ENCODE peak calls at places on chromosome X, in six cellular contexts. W is HCT116, S is A549, Q is HL-60, D is GM23338, A is HepG2. I is an unnamed sample.
A peak's percentile ranks its signal among the peaks of the same experiment; 100 is the strongest.

GRCh38 chrX:54747713-54748393 is 50.2 kb downstream of the ITIH6 start:
- DNase-seq in D (no peak), A (no peak), Q (no peak), S (no peak), W (no peak), I (no peak)

GRCh38 chrX:65406532-65406931 is 128.1 kb downstream of the LAS1L start:
- DNase-seq in A (no peak), Q (no peak), W (no peak), S (no peak), D (peak; percentile 23), I (no peak)

GRCh38 chrX:23694606-23695005 is 27.3 kb downstream of the PRDX4 start:
- DNase-seq in A (peak; percentile 39), W (peak; percentile 21), D (peak; percentile 55), Q (no peak), S (peak; percentile 77), I (peak; percentile 2)

GRCh38 chrX:3360881-3361280 is 14.4 kb upstream of the MXRA5 start:
- DNase-seq in Q (no peak), W (no peak), A (no peak), D (no peak), S (no peak), I (no peak)

GRCh38 chrX:42739258-42739657 is 38.7 kb downstream of the PPP1R2C start:
- DNase-seq in Q (no peak), W (no peak), A (no peak), D (no peak), S (no peak), I (no peak)

GRCh38 chrX:109684136-109684535 is 48.9 kb downstream of the ACSL4 start:
- DNase-seq in S (no peak), Q (no peak), A (no peak), D (no peak), W (no peak), I (no peak)

GRCh38 chrX:97126020-97126419 is 242.3 kb downstream of the RPA4 start:
- DNase-seq in W (no peak), S (no peak), A (no peak), Q (no peak), D (no peak), I (no peak)

GRCh38 chrX:36978886-36979285 is 29.3 kb upstream of the FAM47C start:
- DNase-seq in W (no peak), A (no peak), D (no peak), S (no peak), Q (no peak), I (no peak)

GRCh38 chrX:72121381-72121780 is 10.3 kb downstream of the RTL5 start:
- DNase-seq in Q (no peak), A (no peak), D (no peak), S (no peak), W (no peak), I (no peak)

GRCh38 chrX:80223922-80224579 is 196.2 kb upstream of the TENT5D start:
- DNase-seq in D (peak; percentile 17), W (no peak), A (no peak), Q (peak; percentile 74), S (peak; percentile 4), I (no peak)

GRCh38 chrX:153539171-153539978 is 21.9 kb downstream of the ATP2B3 start:
- DNase-seq in A (peak; percentile 23), Q (peak; percentile 22), S (peak; percentile 70), W (peak; percentile 24), D (peak; percentile 69), I (peak; percentile 28)

GRCh38 chrX:130109429-130110378 is 593 bp downstream of the ELF4 start:
- DNase-seq in W (no peak), Q (no peak), A (no peak), S (peak; percentile 17), D (peak; percentile 41), I (no peak)

GRCh38 chrX:66162331-66162822 is 1.7 kb upstream of the HEPH start:
- DNase-seq in S (no peak), W (no peak), A (no peak), Q (no peak), D (no peak), I (no peak)

GRCh38 chrX:46777971-46778810 is 19.3 kb upstream of the SLC9A7 start:
- DNase-seq in W (no peak), D (no peak), A (peak; percentile 12), S (no peak), Q (no peak), I (no peak)

GRCh38 chrX:19625612-19626011 is 110.3 kb upstream of the MAP3K15 start:
- DNase-seq in D (no peak), W (no peak), A (no peak), Q (no peak), S (peak; percentile 32), I (no peak)

GRCh38 chrX:18906286-18906685 is 77.6 kb downstream of the PHKA2 start:
- DNase-seq in S (no peak), D (no peak), A (no peak), W (no peak), Q (no peak), I (no peak)

GRCh38 chrX:136147320-136147901 is at the start of gene FHL1:
- DNase-seq in A (no peak), S (no peak), D (peak; percentile 56), Q (no peak), W (no peak), I (no peak)

GRCh38 chrX:7216981-7217587 is 69.1 kb upstream of the PUDP start:
- DNase-seq in A (no peak), Q (no peak), W (no peak), S (no peak), D (no peak), I (no peak)
- TF ChIP-seq REST in A (no peak), Q (no peak), W (no peak), S (no peak), D (no peak), I (no peak)

DNA sequence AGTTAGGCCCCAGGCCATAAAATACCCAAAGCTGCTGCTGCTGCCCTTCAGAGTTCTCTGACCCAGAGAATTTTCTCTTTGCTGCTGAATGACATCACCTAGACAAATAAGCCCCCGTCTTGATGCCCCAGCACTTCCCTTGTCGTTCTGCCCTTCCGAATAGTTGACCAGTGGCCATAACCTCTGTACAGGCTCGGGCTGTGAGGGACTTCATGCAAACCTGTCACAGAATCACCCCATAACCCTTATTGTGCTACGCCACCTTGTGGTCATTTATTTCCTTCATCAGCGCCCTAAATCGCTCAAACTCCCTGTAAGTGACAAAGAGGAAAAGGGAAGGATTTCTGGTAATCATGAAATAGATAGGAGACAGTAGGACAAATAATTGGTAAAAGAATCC is 18.8 kb downstream of the SPACA5 start:
- DNase-seq in A (peak; percentile 56), S (peak; percentile 72), D (peak; percentile 79), Q (no peak), W (peak; percentile 64), I (no peak)
- TF ChIP-seq REST in A (no peak), S (no peak), D (no peak), Q (no peak), W (no peak), I (no peak)

GRCh38 chrX:103002576-103002975 is 61.4 kb downstream of the BEX1 start:
- DNase-seq in W (no peak), Q (no peak), S (no peak), D (no peak), A (no peak), I (no peak)
- TF ChIP-seq REST in W (no peak), Q (no peak), S (no peak), D (no peak), A (no peak), I (no peak)

GRCh38 chrX:123202523-123202922 is 18.4 kb downstream of the GRIA3 start:
- DNase-seq in A (no peak), D (no peak), S (no peak), W (no peak), Q (no peak), I (no peak)
- TF ChIP-seq REST in A (no peak), D (no peak), S (no peak), W (no peak), Q (no peak), I (no peak)

GRCh38 chrX:1244164-1245076 is 24.2 kb upstream of the CSF2RA start:
- DNase-seq in S (peak; percentile 56), A (no peak), Q (no peak), D (peak; percentile 83), W (no peak), I (no peak)

GRCh38 chrX:1242901-1243402 is 25.7 kb upstream of the CSF2RA start:
- DNase-seq in W (no peak), D (peak; percentile 54), A (no peak), S (peak; percentile 59), Q (no peak), I (no peak)

DNA sequence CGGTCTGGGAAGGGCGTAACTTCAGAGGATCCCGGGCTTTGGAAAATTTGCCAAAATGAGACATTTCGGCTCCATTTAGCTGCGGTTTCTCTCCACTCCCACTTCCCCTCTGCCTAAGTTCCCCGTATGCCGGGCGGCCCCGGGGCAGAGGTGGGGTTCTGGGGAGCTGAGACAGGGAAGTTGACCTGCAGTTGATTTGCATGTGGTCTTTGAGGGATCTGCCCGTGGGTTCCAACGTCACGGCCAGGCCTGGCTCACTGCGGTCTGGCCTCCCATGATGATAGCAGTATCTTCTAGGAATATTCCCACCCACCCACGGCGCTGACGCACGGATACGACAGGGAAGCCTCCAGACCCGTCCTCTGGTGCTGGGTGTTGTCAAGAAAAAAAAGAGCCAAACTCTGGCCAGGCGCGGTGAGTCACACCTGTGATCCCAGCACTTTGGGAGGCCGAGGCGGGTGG is 27.3 kb upstream of the CRLF2 start:
- DNase-seq in W (no peak), S (no peak), A (no peak), D (no peak), Q (peak; percentile 72), I (no peak)
- TF ChIP-seq REST in W (no peak), S (no peak), A (no peak), D (no peak), Q (no peak), I (no peak)

DNA sequence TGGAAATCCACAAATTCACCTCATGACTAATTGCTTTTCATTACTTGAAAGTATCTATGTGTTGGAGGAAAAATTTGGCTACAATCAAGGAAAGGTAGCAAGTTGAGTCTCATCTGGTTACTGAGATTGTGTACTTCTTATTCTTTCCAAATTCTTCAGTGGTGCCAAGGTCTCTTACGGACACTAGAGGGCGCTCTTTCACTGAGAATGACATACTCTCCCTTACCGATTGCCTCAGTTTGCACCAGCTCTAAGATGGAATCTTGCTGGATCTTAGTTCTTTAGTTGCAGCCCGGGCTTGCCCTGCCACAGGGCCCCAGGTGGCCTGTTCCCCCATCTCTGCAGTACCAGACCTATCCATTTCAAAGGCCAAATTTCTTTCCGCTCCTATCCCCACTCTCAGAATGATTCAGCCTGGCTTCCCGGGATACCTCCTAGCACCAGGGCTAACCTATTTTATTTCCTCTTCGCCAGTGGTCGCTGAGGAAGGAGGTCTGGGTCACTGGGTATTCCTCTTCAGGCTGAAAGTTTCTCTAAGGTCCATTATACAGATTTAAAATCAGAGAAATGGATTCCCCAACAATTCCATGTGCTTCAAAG is 24.6 kb upstream of the GPR50 start:
- DNase-seq in Q (peak; percentile 10), A (peak; percentile 14), S (peak; percentile 57), W (peak; percentile 13), D (peak; percentile 66), I (peak; percentile 58)
- TF ChIP-seq REST in Q (no peak), A (no peak), S (no peak), W (no peak), D (no peak), I (no peak)

I was measured in Panc1.